ENCODE peak calls at places on chromosomes 12 and 14, in six cellular contexts. W, P, X, M, B and I are unnamed samples.
A peak's percentile ranks its signal among the peaks of the same experiment; 100 is the strongest.

GRCh38 chr14:73782623-73783022 is 68.4 kb upstream of the PNMA1 start:
- DNase-seq in W (no peak), P (no peak), X (no peak), M (no peak), B (no peak), I (no peak)

GRCh38 chr14:98177551-98177950 is 1094.4 kb downstream of the BCL11B start:
- DNase-seq in W (no peak), P (no peak), X (no peak), M (peak; percentile 66), B (peak; percentile 12), I (no peak)

GRCh38 chr14:78486081-78486480 is 315.9 kb downstream of the NRXN3 start:
- DNase-seq in W (no peak), P (no peak), X (no peak), M (no peak), B (no peak), I (no peak)

GRCh38 chr12:116392061-116392460 is 114.6 kb upstream of the MED13L start:
- DNase-seq in W (peak; percentile 33), P (no peak), X (no peak), M (no peak), B (no peak), I (no peak)

GRCh38 chr12:43882578-43883178 is 46.8 kb downstream of the TMEM117 start:
- DNase-seq in W (peak; percentile 76), P (peak; percentile 43), X (peak; percentile 58), M (no peak), B (peak; percentile 6), I (peak; percentile 38)

GRCh38 chr14:68840454-68840853 is 47.6 kb upstream of the ZFP36L1 start:
- DNase-seq in W (no peak), P (no peak), X (no peak), M (no peak), B (no peak), I (no peak)

GRCh38 chr14:103562135-103562384 is 397 bp downstream of the BAG5 start:
- DNase-seq in W (no peak), P (no peak), X (no peak), M (no peak), B (no peak), I (no peak)

GRCh38 chr12:46407360-46407759 is 34.8 kb upstream of the SLC38A2 start:
- DNase-seq in W (no peak), P (no peak), X (no peak), M (no peak), B (no peak), I (peak; percentile 44)

GRCh38 chr12:76460807-76461206 is 98.8 kb downstream of the OSBPL8 start:
- DNase-seq in W (no peak), P (no peak), X (no peak), M (no peak), B (no peak), I (no peak)

GRCh38 chr14:99792551-99793212 is 531 bp upstream of the EML1 start:
- DNase-seq in W (peak; percentile 20), P (no peak), X (no peak), M (no peak), B (peak; percentile 3), I (no peak)

GRCh38 chr14:21923820-21924219 is 250.2 kb upstream of the OR4E1 start:
- DNase-seq in W (no peak), P (no peak), X (no peak), M (no peak), B (peak; percentile 12), I (no peak)

GRCh38 chr14:55512421-55512820 is 67.6 kb upstream of the KTN1 start:
- DNase-seq in W (peak; percentile 37), P (no peak), X (no peak), M (no peak), B (no peak), I (no peak)

GRCh38 chr14:50762001-50762930 is 68.7 kb downstream of the NIN start:
- DNase-seq in W (peak; percentile 94), P (peak; percentile 16), X (no peak), M (peak; percentile 22), B (no peak), I (peak; percentile 57)

GRCh38 chr12:87150969-87151662 is 878.1 kb downstream of the C12orf50 start:
- DNase-seq in W (no peak), P (peak; percentile 13), X (no peak), M (no peak), B (no peak), I (peak; percentile 6)

GRCh38 chr14:61099221-61099835 is 118.3 kb downstream of the SLC38A6 start:
- DNase-seq in W (peak; percentile 63), P (no peak), X (no peak), M (no peak), B (no peak), I (no peak)

GRCh38 chr14:101781240-101782061 is 19.9 kb downstream of the PPP2R5C start:
- DNase-seq in W (no peak), P (no peak), X (no peak), M (peak; percentile 26), B (no peak), I (no peak)

GRCh38 chr14:92135269-92135668 is 13.5 kb downstream of the CPSF2 start:
- DNase-seq in W (peak; percentile 59), P (peak; percentile 23), X (no peak), M (no peak), B (no peak), I (no peak)

GRCh38 chr12:87816186-87816585 is 213.0 kb downstream of the C12orf50 start:
- DNase-seq in W (peak; percentile 43), P (no peak), X (peak; percentile 66), M (no peak), B (no peak), I (peak; percentile 15)

GRCh38 chr14:36604757-36605505 is 22.5 kb upstream of the NKX2-8 start:
- DNase-seq in W (peak; percentile 66), P (peak; percentile 67), X (peak; percentile 52), M (no peak), B (no peak), I (peak; percentile 39)

GRCh38 chr12:44582521-44582920 is 293.6 kb downstream of the NELL2 start:
- DNase-seq in W (no peak), P (no peak), X (no peak), M (no peak), B (no peak), I (no peak)

GRCh38 chr14:63777024-63777423 is 49.2 kb upstream of the SGPP1 start:
- DNase-seq in W (peak; percentile 69), P (peak; percentile 19), X (no peak), M (no peak), B (no peak), I (peak; percentile 69)

GRCh38 chr12:47819902-47820630 is at the start of gene HDAC7:
- DNase-seq in W (peak; percentile 72), P (peak; percentile 72), X (no peak), M (peak; percentile 78), B (peak; percentile 61), I (peak; percentile 66)